ENCODE peak calls at places on chromosomes 3 and 15, in seven cellular contexts. One of them, this sample, is unnamed.

GRCh38 chr3:142500211-142500610 is 52.4 kb upstream of the XRN1 start:
- DNase-seq in RWPE2: no peak
- DNase-seq in CD8-positive, alpha-beta T cell: no peak
- DNase-seq in testis: no peak
- DNase-seq in fibroblast of lung: no peak
- DNase-seq in spleen: no peak
- DNase-seq in esophagus squamous epithelium: no peak
- DNase-seq in this sample: peak

GRCh38 chr3:43171770-43172169 is 65.9 kb upstream of the POMGNT2 start:
- DNase-seq in RWPE2: no peak
- DNase-seq in CD8-positive, alpha-beta T cell: no peak
- DNase-seq in testis: no peak
- DNase-seq in fibroblast of lung: no peak
- DNase-seq in spleen: no peak
- DNase-seq in esophagus squamous epithelium: no peak
- DNase-seq in this sample: no peak

GRCh38 chr3:38046821-38047220 is 7.8 kb downstream of the DLEC1 start:
- DNase-seq in RWPE2: no peak
- DNase-seq in CD8-positive, alpha-beta T cell: no peak
- DNase-seq in testis: no peak
- DNase-seq in fibroblast of lung: no peak
- DNase-seq in spleen: no peak
- DNase-seq in esophagus squamous epithelium: no peak
- DNase-seq in this sample: no peak

GRCh38 chr3:127551178-127551577 is 39.4 kb downstream of the TPRA1 start:
- DNase-seq in RWPE2: no peak
- DNase-seq in CD8-positive, alpha-beta T cell: no peak
- DNase-seq in testis: no peak
- DNase-seq in fibroblast of lung: no peak
- DNase-seq in spleen: no peak
- DNase-seq in esophagus squamous epithelium: no peak
- DNase-seq in this sample: no peak

GRCh38 chr3:47989981-47990440 is 26.2 kb downstream of the MAP4 start:
- DNase-seq in RWPE2: peak
- DNase-seq in CD8-positive, alpha-beta T cell: peak
- DNase-seq in testis: peak
- DNase-seq in fibroblast of lung: peak
- DNase-seq in spleen: no peak
- DNase-seq in esophagus squamous epithelium: no peak
- DNase-seq in this sample: peak

GRCh38 chr15:94026458-94026967 is 204.8 kb upstream of the MCTP2 start:
- DNase-seq in RWPE2: no peak
- DNase-seq in CD8-positive, alpha-beta T cell: no peak
- DNase-seq in testis: no peak
- DNase-seq in fibroblast of lung: peak
- DNase-seq in spleen: no peak
- DNase-seq in esophagus squamous epithelium: no peak
- DNase-seq in this sample: peak

GRCh38 chr3:53728606-53729005 is 117.6 kb downstream of the CHDH start:
- DNase-seq in RWPE2: no peak
- DNase-seq in CD8-positive, alpha-beta T cell: no peak
- DNase-seq in testis: no peak
- DNase-seq in fibroblast of lung: no peak
- DNase-seq in spleen: no peak
- DNase-seq in esophagus squamous epithelium: no peak
- DNase-seq in this sample: no peak

GRCh38 chr15:85673326-85673725 is 121.4 kb downstream of the KLHL25 start:
- DNase-seq in RWPE2: no peak
- DNase-seq in CD8-positive, alpha-beta T cell: no peak
- DNase-seq in testis: no peak
- DNase-seq in fibroblast of lung: no peak
- DNase-seq in spleen: no peak
- DNase-seq in esophagus squamous epithelium: no peak
- DNase-seq in this sample: no peak

GRCh38 chr15:78312551-78312950 is 13.1 kb upstream of the SKIC8 start:
- DNase-seq in RWPE2: no peak
- DNase-seq in CD8-positive, alpha-beta T cell: no peak
- DNase-seq in testis: no peak
- DNase-seq in fibroblast of lung: no peak
- DNase-seq in spleen: no peak
- DNase-seq in esophagus squamous epithelium: no peak
- DNase-seq in this sample: no peak

GRCh38 chr15:72873379-72874233 is 90.0 kb upstream of the ADPGK start:
- DNase-seq in RWPE2: no peak
- DNase-seq in CD8-positive, alpha-beta T cell: no peak
- DNase-seq in testis: no peak
- DNase-seq in fibroblast of lung: peak
- DNase-seq in spleen: no peak
- DNase-seq in esophagus squamous epithelium: no peak
- DNase-seq in this sample: no peak

GRCh38 chr3:197256836-197257444 is 41.5 kb downstream of the DLG1 start:
- DNase-seq in RWPE2: no peak
- DNase-seq in CD8-positive, alpha-beta T cell: no peak
- DNase-seq in testis: peak
- DNase-seq in fibroblast of lung: peak
- DNase-seq in spleen: no peak
- DNase-seq in esophagus squamous epithelium: no peak
- DNase-seq in this sample: peak

GRCh38 chr15:85412956-85413854 is 32.8 kb downstream of the AKAP13 start:
- DNase-seq in RWPE2: peak
- DNase-seq in CD8-positive, alpha-beta T cell: peak
- DNase-seq in testis: peak
- DNase-seq in fibroblast of lung: peak
- DNase-seq in spleen: peak
- DNase-seq in esophagus squamous epithelium: peak
- DNase-seq in this sample: peak

GRCh38 chr3:150180349-150180748 is 209.7 kb upstream of the PFN2 start:
- DNase-seq in RWPE2: no peak
- DNase-seq in CD8-positive, alpha-beta T cell: no peak
- DNase-seq in testis: no peak
- DNase-seq in fibroblast of lung: peak
- DNase-seq in spleen: no peak
- DNase-seq in esophagus squamous epithelium: no peak
- DNase-seq in this sample: peak

GRCh38 chr3:120661106-120661962 is 20.7 kb downstream of the HGD start:
- DNase-seq in RWPE2: no peak
- DNase-seq in CD8-positive, alpha-beta T cell: no peak
- DNase-seq in testis: no peak
- DNase-seq in fibroblast of lung: no peak
- DNase-seq in spleen: no peak
- DNase-seq in esophagus squamous epithelium: no peak
- DNase-seq in this sample: peak

GRCh38 chr15:67829647-67830504 is 4.6 kb downstream of the SKOR1 start:
- DNase-seq in RWPE2: peak
- DNase-seq in CD8-positive, alpha-beta T cell: no peak
- DNase-seq in testis: no peak
- DNase-seq in fibroblast of lung: no peak
- DNase-seq in spleen: peak
- DNase-seq in esophagus squamous epithelium: no peak
- DNase-seq in this sample: no peak

GRCh38 chr15:75145027-75145841 is 56.4 kb upstream of the C15orf39 start:
- DNase-seq in RWPE2: peak
- DNase-seq in CD8-positive, alpha-beta T cell: no peak
- DNase-seq in testis: no peak
- DNase-seq in fibroblast of lung: no peak
- DNase-seq in spleen: no peak
- DNase-seq in esophagus squamous epithelium: no peak
- DNase-seq in this sample: no peak

GRCh38 chr15:89322822-89323221 is 11.8 kb downstream of the POLG start:
- DNase-seq in RWPE2: no peak
- DNase-seq in CD8-positive, alpha-beta T cell: no peak
- DNase-seq in testis: no peak
- DNase-seq in fibroblast of lung: no peak
- DNase-seq in spleen: no peak
- DNase-seq in esophagus squamous epithelium: no peak
- DNase-seq in this sample: no peak

GRCh38 chr3:133152056-133152455 is 113.9 kb downstream of the TMEM108 start:
- DNase-seq in RWPE2: no peak
- DNase-seq in CD8-positive, alpha-beta T cell: no peak
- DNase-seq in testis: no peak
- DNase-seq in fibroblast of lung: no peak
- DNase-seq in spleen: no peak
- DNase-seq in esophagus squamous epithelium: no peak
- DNase-seq in this sample: no peak

GRCh38 chr15:65833501-65834220 is 35.6 kb upstream of the RAB11A start:
- DNase-seq in RWPE2: no peak
- DNase-seq in CD8-positive, alpha-beta T cell: peak
- DNase-seq in testis: no peak
- DNase-seq in fibroblast of lung: no peak
- DNase-seq in spleen: no peak
- DNase-seq in esophagus squamous epithelium: no peak
- DNase-seq in this sample: no peak

GRCh38 chr3:124999317-124999716 is 56.5 kb downstream of the HEG1 start:
- DNase-seq in RWPE2: no peak
- DNase-seq in CD8-positive, alpha-beta T cell: no peak
- DNase-seq in testis: peak
- DNase-seq in fibroblast of lung: no peak
- DNase-seq in spleen: no peak
- DNase-seq in esophagus squamous epithelium: no peak
- DNase-seq in this sample: no peak

GRCh38 chr3:86948840-86949239 is 42.1 kb downstream of the VGLL3 start:
- DNase-seq in RWPE2: no peak
- DNase-seq in CD8-positive, alpha-beta T cell: no peak
- DNase-seq in testis: no peak
- DNase-seq in fibroblast of lung: peak
- DNase-seq in spleen: no peak
- DNase-seq in esophagus squamous epithelium: no peak
- DNase-seq in this sample: peak

GRCh38 chr3:126149256-126149902 is 31.0 kb downstream of the ALDH1L1 start:
- DNase-seq in RWPE2: no peak
- DNase-seq in CD8-positive, alpha-beta T cell: no peak
- DNase-seq in testis: no peak
- DNase-seq in fibroblast of lung: no peak
- DNase-seq in spleen: peak
- DNase-seq in esophagus squamous epithelium: no peak
- DNase-seq in this sample: no peak

GRCh38 chr15:77019476-77020331 is 24.8 kb downstream of the PSTPIP1 start:
- DNase-seq in RWPE2: no peak
- DNase-seq in CD8-positive, alpha-beta T cell: peak
- DNase-seq in testis: no peak
- DNase-seq in fibroblast of lung: peak
- DNase-seq in spleen: peak
- DNase-seq in esophagus squamous epithelium: no peak
- DNase-seq in this sample: no peak

GRCh38 chr3:183626877-183627594 is 8.4 kb upstream of the KLHL24 start:
- DNase-seq in RWPE2: no peak
- DNase-seq in CD8-positive, alpha-beta T cell: no peak
- DNase-seq in testis: no peak
- DNase-seq in fibroblast of lung: no peak
- DNase-seq in spleen: no peak
- DNase-seq in esophagus squamous epithelium: no peak
- DNase-seq in this sample: peak
- TF ChIP-seq CTCF in RWPE2: no peak
- TF ChIP-seq CTCF in CD8-positive, alpha-beta T cell: no peak
- TF ChIP-seq CTCF in testis: no peak
- TF ChIP-seq CTCF in fibroblast of lung: no peak
- TF ChIP-seq CTCF in spleen: no peak
- TF ChIP-seq CTCF in esophagus squamous epithelium: no peak
- TF ChIP-seq CTCF in this sample: no peak

GRCh38 chr3:114624676-114625181 is 330.9 kb downstream of the TIGIT start:
- DNase-seq in RWPE2: peak
- DNase-seq in CD8-positive, alpha-beta T cell: no peak
- DNase-seq in testis: peak
- DNase-seq in fibroblast of lung: peak
- DNase-seq in spleen: peak
- DNase-seq in esophagus squamous epithelium: no peak
- DNase-seq in this sample: peak
- H3K4me3 ChIP-seq in RWPE2: no peak
- H3K4me3 ChIP-seq in CD8-positive, alpha-beta T cell: no peak
- H3K4me3 ChIP-seq in testis: peak
- H3K4me3 ChIP-seq in fibroblast of lung: peak
- H3K4me3 ChIP-seq in spleen: no peak
- H3K4me3 ChIP-seq in esophagus squamous epithelium: peak
- H3K4me3 ChIP-seq in this sample: peak

GRCh38 chr3:178947738-178948137 is 123.9 kb downstream of the ZMAT3 start:
- DNase-seq in RWPE2: no peak
- DNase-seq in CD8-positive, alpha-beta T cell: no peak
- DNase-seq in testis: no peak
- DNase-seq in fibroblast of lung: no peak
- DNase-seq in spleen: no peak
- DNase-seq in esophagus squamous epithelium: no peak
- DNase-seq in this sample: no peak
- TF ChIP-seq CTCF in RWPE2: peak
- TF ChIP-seq CTCF in CD8-positive, alpha-beta T cell: no peak
- TF ChIP-seq CTCF in testis: no peak
- TF ChIP-seq CTCF in fibroblast of lung: no peak
- TF ChIP-seq CTCF in spleen: no peak
- TF ChIP-seq CTCF in esophagus squamous epithelium: no peak
- TF ChIP-seq CTCF in this sample: no peak

GRCh38 chr3:182058488-182058887 is 346.8 kb downstream of the SOX2 start:
- DNase-seq in RWPE2: no peak
- DNase-seq in CD8-positive, alpha-beta T cell: no peak
- DNase-seq in testis: no peak
- DNase-seq in fibroblast of lung: peak
- DNase-seq in spleen: no peak
- DNase-seq in esophagus squamous epithelium: no peak
- DNase-seq in this sample: no peak

GRCh38 chr3:182067423-182067822 is 355.7 kb downstream of the SOX2 start:
- DNase-seq in RWPE2: no peak
- DNase-seq in CD8-positive, alpha-beta T cell: no peak
- DNase-seq in testis: no peak
- DNase-seq in fibroblast of lung: peak
- DNase-seq in spleen: no peak
- DNase-seq in esophagus squamous epithelium: no peak
- DNase-seq in this sample: no peak

DNA sequence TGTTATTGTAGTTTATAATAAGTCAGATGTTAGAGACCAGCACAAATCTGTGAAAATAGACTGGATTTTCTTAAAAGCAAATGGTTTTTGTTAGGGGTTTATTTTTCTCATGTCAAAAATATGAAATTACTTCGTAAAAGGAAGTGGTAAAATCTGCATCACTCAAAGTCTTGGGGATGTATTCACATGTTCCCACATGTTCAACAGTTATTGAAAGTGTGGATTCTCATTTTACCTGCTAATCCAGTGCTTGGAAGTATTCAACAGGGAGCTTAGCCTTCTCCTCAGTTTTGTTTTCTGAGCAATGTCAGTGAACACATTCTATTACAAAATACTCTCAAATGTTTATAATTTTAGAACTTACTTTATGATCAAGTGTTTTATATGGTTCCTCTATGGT is 352.0 kb downstream of the SOX2 start:
- DNase-seq in RWPE2: no peak
- DNase-seq in CD8-positive, alpha-beta T cell: no peak
- DNase-seq in testis: no peak
- DNase-seq in fibroblast of lung: no peak
- DNase-seq in spleen: no peak
- DNase-seq in esophagus squamous epithelium: no peak
- DNase-seq in this sample: no peak
- H3K4me3 ChIP-seq in RWPE2: no peak
- H3K4me3 ChIP-seq in CD8-positive, alpha-beta T cell: no peak
- H3K4me3 ChIP-seq in testis: no peak
- H3K4me3 ChIP-seq in fibroblast of lung: no peak
- H3K4me3 ChIP-seq in spleen: no peak
- H3K4me3 ChIP-seq in esophagus squamous epithelium: no peak
- H3K4me3 ChIP-seq in this sample: no peak

GRCh38 chr3:66196633-66197032 is 24.2 kb upstream of the SLC25A26 start:
- DNase-seq in RWPE2: no peak
- DNase-seq in CD8-positive, alpha-beta T cell: no peak
- DNase-seq in testis: no peak
- DNase-seq in fibroblast of lung: peak
- DNase-seq in spleen: no peak
- DNase-seq in esophagus squamous epithelium: no peak
- DNase-seq in this sample: peak
- TF ChIP-seq CTCF in RWPE2: peak
- TF ChIP-seq CTCF in CD8-positive, alpha-beta T cell: no peak
- TF ChIP-seq CTCF in testis: no peak
- TF ChIP-seq CTCF in fibroblast of lung: no peak
- TF ChIP-seq CTCF in spleen: no peak
- TF ChIP-seq CTCF in esophagus squamous epithelium: no peak
- TF ChIP-seq CTCF in this sample: peak

GRCh38 chr3:199815-200214 is 3.3 kb downstream of the CHL1 start:
- DNase-seq in RWPE2: no peak
- DNase-seq in CD8-positive, alpha-beta T cell: no peak
- DNase-seq in testis: no peak
- DNase-seq in fibroblast of lung: no peak
- DNase-seq in spleen: no peak
- DNase-seq in esophagus squamous epithelium: no peak
- DNase-seq in this sample: no peak
- H3K4me3 ChIP-seq in RWPE2: no peak
- H3K4me3 ChIP-seq in CD8-positive, alpha-beta T cell: no peak
- H3K4me3 ChIP-seq in testis: no peak
- H3K4me3 ChIP-seq in fibroblast of lung: no peak
- H3K4me3 ChIP-seq in spleen: no peak
- H3K4me3 ChIP-seq in esophagus squamous epithelium: no peak
- H3K4me3 ChIP-seq in this sample: no peak